ENCODE peak calls at places on chromosomes 16 and 17, in six cellular contexts. T is trophoblast cell, L is suprapubic skin, Q is psoas muscle, S is GM06990, O is ovary. G is an unnamed sample. For H3K36me3, the result is how much of the 10 kb centered on the place peaks cover.

GRCh38 chr17:38873646-38874380 is 4.0 kb downstream of the LASP1 start:
- DNase-seq in L (no peak), O (no peak), Q (no peak), T (no peak), S (no peak), G (no peak)

GRCh38 chr16:22402191-22402590 is 27.8 kb upstream of the CDR2 start:
- DNase-seq in S (no peak), T (no peak), O (no peak), L (no peak), Q (no peak), G (no peak)

GRCh38 chr17:28712037-28712704 is 483 bp upstream of the PROCA1 start:
- DNase-seq in O (peak), Q (peak), S (peak), T (peak), L (no peak), G (peak)

GRCh38 chr17:47229535-47230443 is 20.6 kb downstream of the MYL4 start:
- DNase-seq in Q (peak), O (peak), L (peak), T (peak), S (no peak), G (peak)

GRCh38 chr17:34301986-34302385 is 16.4 kb downstream of the CCL11 start:
- DNase-seq in Q (no peak), O (no peak), S (no peak), L (no peak), T (no peak), G (no peak)

GRCh38 chr17:57406981-57407286 is 150.6 kb downstream of the MSI2 start:
- DNase-seq in Q (no peak), O (no peak), L (no peak), T (no peak), S (no peak), G (no peak)

GRCh38 chr17:51857052-51857593 is 301.4 kb downstream of the CA10 start:
- DNase-seq in T (no peak), O (no peak), S (no peak), Q (no peak), L (no peak), G (no peak)

GRCh38 chr16:30096862-30097563 is 1.0 kb upstream of the YPEL3 start:
- DNase-seq in L (no peak), T (no peak), Q (no peak), O (no peak), S (no peak), G (no peak)

GRCh38 chr17:78780852-78781338 is 1.2 kb downstream of the CYTH1 start:
- DNase-seq in T (no peak), O (peak), S (no peak), Q (no peak), L (no peak), G (peak)

GRCh38 chr17:47225911-47226688 is 17.0 kb downstream of the MYL4 start:
- DNase-seq in L (no peak), S (no peak), Q (no peak), O (no peak), T (no peak), G (no peak)

GRCh38 chr17:76000016-76000754 is 470 bp upstream of the CDK3 start:
- DNase-seq in Q (no peak), O (peak), T (peak), S (peak), L (no peak), G (no peak)

GRCh38 chr16:12321363-12321762 is 344.8 kb downstream of the SNX29 start:
- DNase-seq in T (no peak), L (no peak), Q (no peak), S (no peak), O (no peak), G (no peak)

GRCh38 chr16:12062343-12063003 is 85.9 kb downstream of the SNX29 start:
- DNase-seq in L (peak), T (peak), S (no peak), Q (peak), O (peak), G (peak)

GRCh38 chr17:10812674-10813073 is 8.8 kb upstream of the TMEM238L start:
- DNase-seq in T (no peak), S (no peak), L (no peak), O (no peak), Q (no peak), G (no peak)

GRCh38 chr17:7930841-7931631 is 710 bp downstream of the TRAPPC1 start:
- DNase-seq in O (peak), Q (no peak), S (no peak), T (no peak), L (no peak), G (no peak)

GRCh38 chr17:36598951-36599401 is 2.4 kb upstream of the MRM1 start:
- DNase-seq in T (no peak), L (no peak), S (no peak), Q (no peak), O (no peak), G (no peak)

GRCh38 chr16:88714420-88715302 is 8.4 kb downstream of the CTU2 start:
- DNase-seq in S (no peak), O (no peak), T (no peak), Q (no peak), L (no peak), G (no peak)

GRCh38 chr17:70254735-70255460 is 85.6 kb downstream of the KCNJ2 start:
- DNase-seq in Q (no peak), L (no peak), T (no peak), O (no peak), S (no peak), G (no peak)

GRCh38 chr17:38881600-38882191 is 11.8 kb downstream of the LASP1 start:
- DNase-seq in S (no peak), L (no peak), T (no peak), Q (peak), O (peak), G (peak)

GRCh38 chr16:70523621-70524405 is at the start of gene SF3B3:
- DNase-seq in T (peak), O (peak), L (peak), S (peak), Q (peak), G (peak)

GRCh38 chr17:5610956-5611355 is 26.6 kb upstream of the NLRP1 start:
- DNase-seq in S (no peak), Q (no peak), T (peak), O (no peak), L (no peak), G (no peak)

GRCh38 chr16:17607075-17607509 is 136.3 kb upstream of the XYLT1 start:
- DNase-seq in S (no peak), L (no peak), Q (no peak), O (no peak), T (no peak), G (no peak)

GRCh38 chr16:66503030-66503429 is 46.9 kb downstream of the TK2 start:
- DNase-seq in L (peak), Q (no peak), T (no peak), S (no peak), O (peak), G (peak)

GRCh38 chr17:73064084-73064938 is 28.2 kb downstream of the SLC39A11 start:
- DNase-seq in T (no peak), Q (peak), S (no peak), O (no peak), L (no peak), G (no peak)

GRCh38 chr17:50052822-50053653 is 2.9 kb upstream of the ITGA3 start:
- DNase-seq in S (no peak), L (no peak), T (peak), Q (no peak), O (peak), G (no peak)

GRCh38 chr17:78844301-78845005 is 3.8 kb upstream of the USP36 start:
- DNase-seq in L (no peak), Q (no peak), T (no peak), S (no peak), O (no peak), G (peak)

GRCh38 chr16:2933136-2933535 is 21.4 kb downstream of the FLYWCH1 start:
- DNase-seq in O (no peak), S (no peak), Q (no peak), L (no peak), T (no peak), G (no peak)

GRCh38 chr16:81526935-81527334 is 82.3 kb downstream of the CMIP start:
- DNase-seq in O (peak), L (no peak), S (no peak), Q (peak), T (no peak), G (peak)

GRCh38 chr16:50301626-50302471 is 35.5 kb downstream of the ADCY7 start:
- DNase-seq in O (peak), Q (peak), S (no peak), L (peak), T (peak), G (peak)

GRCh38 chr17:45287526-45288264 is 25.8 kb upstream of the SPATA32 start:
- DNase-seq in Q (no peak), T (no peak), O (no peak), L (no peak), S (no peak), G (no peak)

GRCh38 chr17:45284176-45285140 is 22.6 kb upstream of the SPATA32 start:
- DNase-seq in Q (peak), L (peak), T (no peak), O (no peak), S (no peak), G (no peak)

GRCh38 chr17:45288825-45289224 is 26.9 kb upstream of the SPATA32 start:
- DNase-seq in L (no peak), Q (no peak), T (no peak), O (no peak), S (no peak), G (no peak)

GRCh38 chr17:45283711-45284110 is 21.8 kb upstream of the SPATA32 start:
- DNase-seq in S (no peak), T (no peak), O (no peak), Q (no peak), L (no peak), G (no peak)

DNA sequence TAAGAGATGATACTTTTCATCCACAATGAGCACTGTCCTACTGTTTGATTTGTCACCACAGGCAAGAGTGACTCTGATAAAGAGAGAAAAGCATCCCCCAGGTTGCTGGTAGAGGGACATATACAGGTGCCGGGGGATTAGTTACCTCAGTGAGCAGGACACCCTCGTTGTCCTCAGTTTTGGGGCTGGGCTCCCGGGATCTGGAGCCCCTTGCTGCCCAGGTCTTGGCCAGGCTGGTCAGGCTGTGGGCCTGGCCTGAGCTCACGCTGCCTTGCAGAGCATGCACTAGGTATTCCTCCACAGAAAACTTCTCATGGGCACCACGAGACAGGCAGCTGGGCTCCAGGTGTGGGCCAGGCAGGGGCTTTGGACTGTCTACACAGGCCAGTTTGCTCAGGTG is 24.4 kb upstream of the SPATA32 start:
- DNase-seq in L (no peak), S (no peak), O (no peak), Q (no peak), T (no peak), G (no peak)
- H3K36me3 ChIP-seq in L (half or more), S (half or more), O (under half), Q (half or more), T (under half), G (under half)

GRCh38 chr17:742147-742793 is 9.8 kb downstream of the GEMIN4 start:
- DNase-seq in T (no peak), S (no peak), L (no peak), Q (no peak), O (no peak), G (no peak)
- H3K36me3 ChIP-seq in T (half or more), S (under half), L (half or more), Q (half or more), O (under half), G (under half)

DNA sequence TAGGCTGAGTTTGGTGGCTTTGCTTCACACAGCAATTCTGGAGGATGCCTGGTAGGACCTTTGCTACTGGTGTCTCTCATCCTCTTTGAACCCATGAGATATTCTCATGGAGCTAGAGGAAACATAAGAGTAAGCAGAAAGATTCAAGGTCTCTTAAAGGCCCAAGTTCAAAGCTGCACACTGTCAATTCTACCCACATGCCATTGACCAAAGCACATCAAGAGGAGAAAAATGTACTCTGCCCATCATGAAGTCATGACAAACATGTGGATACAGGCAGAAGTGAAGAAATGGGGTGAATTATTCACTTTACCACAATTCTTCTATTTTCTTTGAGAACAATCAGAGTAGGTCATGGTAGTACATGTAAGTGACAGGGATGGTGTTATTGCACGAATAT is 13.1 kb downstream of the SKA2 start:
- DNase-seq in O (no peak), L (no peak), S (no peak), Q (no peak), T (no peak), G (no peak)
- H3K36me3 ChIP-seq in O (under half), L (under half), S (under half), Q (under half), T (under half), G (under half)

GRCh38 chr17:30002088-30002487 is 60.7 kb downstream of the EFCAB5 start:
- DNase-seq in O (no peak), L (no peak), T (no peak), S (no peak), Q (no peak), G (no peak)
- H3K36me3 ChIP-seq in O (under half), L (under half), T (under half), S (under half), Q (under half), G (under half)

DNA sequence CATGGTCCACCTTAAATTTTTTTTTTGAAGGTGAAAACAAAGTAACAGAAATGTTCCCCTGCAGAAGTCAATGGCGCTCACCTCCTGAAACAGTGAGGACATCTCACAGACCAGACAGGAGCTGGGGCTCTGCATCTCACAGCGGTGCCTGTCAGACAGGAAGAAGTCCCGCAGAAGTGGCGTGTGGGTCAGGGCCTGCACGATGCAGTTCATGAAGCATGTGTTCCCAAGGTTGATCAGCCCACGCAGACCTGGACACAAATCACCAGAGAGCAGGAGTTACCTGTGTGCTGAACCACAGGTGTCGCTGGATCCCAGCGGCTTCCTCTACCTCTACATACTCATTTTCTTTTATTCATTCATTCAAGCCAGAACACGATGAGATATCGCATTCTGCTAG is 24.9 kb downstream of the USP22 start:
- DNase-seq in Q (no peak), L (no peak), T (no peak), O (no peak), S (no peak), G (no peak)
- H3K36me3 ChIP-seq in Q (half or more), L (half or more), T (half or more), O (under half), S (half or more), G (under half)

DNA sequence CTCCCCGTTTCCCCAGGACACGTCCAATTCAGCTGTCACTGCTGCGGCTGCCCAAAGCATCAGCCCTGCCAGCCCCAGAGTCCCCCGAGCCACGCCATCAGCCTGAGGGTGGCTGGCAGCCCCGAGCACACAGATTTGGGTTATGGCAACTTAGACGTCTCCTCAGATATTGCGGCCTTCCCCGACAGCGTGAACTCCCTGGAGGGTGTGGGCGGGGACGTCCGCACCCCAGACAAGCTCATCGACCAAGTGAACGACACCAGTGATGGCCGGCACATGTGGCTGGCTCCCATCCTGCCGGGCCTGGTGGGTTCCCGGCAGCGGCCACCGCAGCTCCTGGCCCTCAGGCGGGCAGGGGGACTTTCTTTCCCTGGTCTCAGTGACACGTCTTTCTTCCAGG is 224.8 kb downstream of the KATNIP start:
- DNase-seq in S (no peak), T (no peak), L (no peak), Q (no peak), O (no peak), G (peak)
- H3K36me3 ChIP-seq in S (under half), T (under half), L (under half), Q (under half), O (under half), G (under half)

G was measured in aorta.